ENCODE peak calls at places on chromosome 14, in six cellular contexts. U is CD4-positive, alpha-beta T cell; N is adrenal gland; B is mucosa of descending colon; H is HFF-Myc; J is choroid plexus epithelial cell. G is an unnamed sample.
A peak's percentile ranks its signal among the peaks of the same experiment; 100 is the strongest.

GRCh38 chr14:22039938-22040780 is 366.5 kb upstream of the OR4E1 start:
- DNase-seq in B (peak; percentile 26), U (peak; percentile 27), H (no peak), J (peak; percentile 16), N (no peak), G (no peak)

GRCh38 chr14:52545584-52546317 is 6.6 kb downstream of the TXNDC16 start:
- DNase-seq in N (no peak), B (no peak), U (no peak), J (no peak), H (no peak), G (no peak)

GRCh38 chr14:94932589-94932988 is 162.7 kb upstream of the GSC start:
- DNase-seq in N (no peak), B (no peak), H (no peak), J (no peak), U (no peak), G (no peak)

GRCh38 chr14:99968931-99969330 is 96.3 kb upstream of the EVL start:
- DNase-seq in J (no peak), U (no peak), H (peak; percentile 73), B (no peak), N (no peak), G (no peak)

GRCh38 chr14:27927519-27927918 is 839.1 kb upstream of the FOXG1 start:
- DNase-seq in H (no peak), J (no peak), N (no peak), B (no peak), U (no peak), G (no peak)

GRCh38 chr14:105425823-105426247 is 6.2 kb downstream of the MTA1 start:
- DNase-seq in B (no peak), U (no peak), J (no peak), H (no peak), N (no peak), G (no peak)

GRCh38 chr14:99725774-99726537 is 41.9 kb downstream of the CYP46A1 start:
- DNase-seq in N (no peak), B (no peak), H (no peak), U (no peak), J (no peak), G (no peak)

GRCh38 chr14:75751291-75751690 is 90.2 kb downstream of the TTLL5 start:
- DNase-seq in N (no peak), H (no peak), B (no peak), U (no peak), J (peak; percentile 31), G (no peak)

GRCh38 chr14:105305350-105305749 is 4.5 kb upstream of the BRF1 start:
- DNase-seq in J (no peak), U (no peak), H (no peak), B (no peak), N (no peak), G (no peak)

GRCh38 chr14:96053236-96053599 is 14.1 kb downstream of the C14orf132 start:
- DNase-seq in H (no peak), N (no peak), J (no peak), B (no peak), U (no peak), G (no peak)

GRCh38 chr14:68607852-68608232 is 185.0 kb downstream of the ZFP36L1 start:
- DNase-seq in H (no peak), U (no peak), B (no peak), N (no peak), J (no peak), G (no peak)

GRCh38 chr14:55673048-55673447 is 93.0 kb downstream of the KTN1 start:
- DNase-seq in H (no peak), J (no peak), N (no peak), U (no peak), B (no peak), G (no peak)

GRCh38 chr14:54976316-54976715 is 50.6 kb downstream of the WDHD1 start:
- DNase-seq in H (peak; percentile 57), N (no peak), B (no peak), J (peak; percentile 88), U (no peak), G (no peak)

GRCh38 chr14:76672123-76672522 is 89.1 kb upstream of the VASH1 start:
- DNase-seq in H (no peak), N (no peak), U (no peak), J (no peak), B (no peak), G (no peak)

GRCh38 chr14:103854822-103855733 is 7.7 kb upstream of the PPP1R13B start:
- DNase-seq in N (no peak), B (peak; percentile 58), H (no peak), J (no peak), U (no peak), G (peak; percentile 38)

GRCh38 chr14:54135804-54136280 is 179.2 kb upstream of the BMP4 start:
- DNase-seq in B (no peak), H (no peak), J (no peak), N (no peak), U (no peak), G (no peak)

GRCh38 chr14:65042731-65043372 is 56.2 kb downstream of the FNTB start:
- DNase-seq in H (no peak), B (no peak), U (no peak), J (no peak), N (no peak), G (peak; percentile 61)

GRCh38 chr14:56117765-56118610 is at the start of gene PELI2:
- DNase-seq in N (peak; percentile 79), U (peak; percentile 81), B (peak; percentile 73), J (peak; percentile 71), H (no peak), G (peak; percentile 66)

GRCh38 chr14:62117718-62118164 is 355.5 kb downstream of the SNAPC1 start:
- DNase-seq in H (no peak), J (no peak), U (no peak), N (no peak), B (no peak), G (peak; percentile 10)

GRCh38 chr14:86003998-86004397 is 474.1 kb downstream of the FLRT2 start:
- DNase-seq in H (no peak), N (no peak), B (no peak), J (peak; percentile 89), U (no peak), G (no peak)

GRCh38 chr14:35403085-35403396 is 1.5 kb downstream of the NFKBIA start:
- DNase-seq in U (no peak), N (peak; percentile 50), B (peak; percentile 43), J (peak; percentile 57), H (no peak), G (no peak)

GRCh38 chr14:67816326-67817009 is at the start of gene ZFYVE26:
- DNase-seq in H (peak; percentile 92), N (peak; percentile 95), J (peak; percentile 97), B (peak; percentile 97), U (peak; percentile 82), G (peak; percentile 90)

GRCh38 chr14:69291891-69292586 is 32.1 kb downstream of the GALNT16 start:
- DNase-seq in H (no peak), U (no peak), N (no peak), B (no peak), J (no peak), G (no peak)

GRCh38 chr14:76101384-76101783 is 50.3 kb upstream of the GPATCH2L start:
- DNase-seq in H (no peak), N (no peak), B (peak; percentile 15), J (peak; percentile 10), U (no peak), G (no peak)

GRCh38 chr14:72583316-72584272 is 310.3 kb downstream of the DPF3 start:
- DNase-seq in U (no peak), B (no peak), N (no peak), H (no peak), J (peak; percentile 36), G (no peak)

GRCh38 chr14:36570065-36570464 is 12.3 kb downstream of the NKX2-8 start:
- DNase-seq in B (no peak), H (no peak), J (no peak), U (no peak), N (no peak), G (no peak)

GRCh38 chr14:55416866-55417265 is 5.2 kb upstream of the ATG14 start:
- DNase-seq in B (peak; percentile 42), J (peak; percentile 21), U (peak; percentile 12), H (no peak), N (no peak), G (no peak)

GRCh38 chr14:32414808-32415255 is 85.7 kb downstream of the AKAP6 start:
- DNase-seq in J (peak; percentile 64), N (no peak), B (no peak), U (no peak), H (no peak), G (no peak)

GRCh38 chr14:100671386-100671901 is 55.2 kb upstream of the DLK1 start:
- DNase-seq in J (no peak), B (no peak), N (no peak), H (no peak), U (no peak), G (no peak)

GRCh38 chr14:84112589-84112988 is 1417.4 kb upstream of the FLRT2 start:
- DNase-seq in N (no peak), U (no peak), J (no peak), H (no peak), B (no peak), G (no peak)

GRCh38 chr14:52058346-52058745 is 10.5 kb downstream of the NID2 start:
- DNase-seq in U (no peak), J (no peak), B (no peak), N (no peak), H (no peak), G (no peak)

DNA sequence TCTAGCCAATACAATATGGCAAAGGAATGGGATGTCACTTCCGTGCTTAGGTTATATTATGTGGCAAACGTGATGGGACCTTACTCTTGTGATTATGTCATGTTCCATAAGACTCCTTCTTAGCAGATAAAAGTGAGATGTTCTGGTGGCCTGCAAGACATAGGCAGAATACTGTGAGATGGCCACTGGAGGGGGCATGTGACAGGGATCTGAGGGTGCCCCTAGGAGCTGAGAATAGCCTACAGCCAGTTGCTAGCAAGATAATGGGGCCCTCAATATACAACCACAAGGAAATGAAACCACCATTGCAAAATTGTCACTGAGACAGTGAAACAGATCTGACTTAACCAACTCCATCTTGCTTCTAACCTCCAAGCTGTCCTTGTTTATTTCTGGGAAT is 151.4 kb upstream of the SSTR1 start:
- DNase-seq in H (no peak), B (no peak), U (no peak), J (no peak), N (no peak), G (no peak)
- TF ChIP-seq CTCF in H (no peak), B (no peak), U (no peak), J (no peak), N (no peak), G (no peak)

GRCh38 chr14:82951171-82951570 is 1417.5 kb upstream of the SEL1L start:
- DNase-seq in J (no peak), U (no peak), H (no peak), B (no peak), N (no peak), G (no peak)
- TF ChIP-seq CTCF in J (no peak), U (no peak), H (no peak), B (no peak), N (no peak), G (no peak)

GRCh38 chr14:90911121-90911520 is 94.9 kb upstream of the TTC7B start:
- DNase-seq in B (no peak), J (peak; percentile 4), H (no peak), U (no peak), N (no peak), G (no peak)
- TF ChIP-seq CTCF in B (no peak), J (no peak), H (no peak), U (no peak), N (no peak), G (no peak)

DNA sequence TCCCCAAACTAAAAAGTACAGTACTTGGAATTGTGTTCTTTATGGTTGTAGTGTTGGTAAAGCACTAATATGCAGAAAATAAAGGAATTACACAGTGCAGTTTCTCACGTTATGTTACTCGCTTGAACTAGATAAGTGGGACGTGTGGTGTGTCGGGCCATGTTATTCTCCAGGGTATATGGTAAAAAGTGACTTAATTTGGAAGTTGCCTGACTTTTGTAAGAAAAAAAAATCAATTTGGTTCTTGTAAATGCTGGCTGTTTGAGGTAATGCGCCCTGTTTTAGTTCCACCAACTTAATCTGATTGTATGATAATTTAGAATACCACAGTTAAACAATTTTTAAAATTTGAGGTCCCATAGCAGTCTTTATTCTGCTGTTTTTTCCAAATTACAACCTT is 4.1 kb downstream of the ARF6 start:
- DNase-seq in J (no peak), U (no peak), B (no peak), N (no peak), H (no peak), G (no peak)
- TF ChIP-seq CTCF in J (no peak), U (no peak), B (no peak), N (no peak), H (no peak), G (no peak)

G was measured in GM13976.